ENCODE peak calls at places on chromosomes 11 and 22, in five cellular contexts. One of them, this sample, is unnamed.

GRCh38 chr11:74443071-74443864 is 24.1 kb downstream of the KCNE3 start:
- DNase-seq in breast epithelium: peak; percentile 70
- DNase-seq in A549: peak; percentile 44
- DNase-seq in tibial artery: no peak
- DNase-seq in mucosa of descending colon: peak; percentile 46
- DNase-seq in this sample: no peak

GRCh38 chr11:67409781-67410368 is 5.6 kb upstream of the CARNS1 start:
- DNase-seq in mucosa of descending colon: peak; percentile 73
- DNase-seq in A549: no peak
- DNase-seq in breast epithelium: no peak
- DNase-seq in tibial artery: no peak
- DNase-seq in this sample: peak; percentile 62

GRCh38 chr11:35009191-35009940 is 92.9 kb downstream of the PDHX start:
- DNase-seq in tibial artery: no peak
- DNase-seq in A549: peak; percentile 78
- DNase-seq in breast epithelium: no peak
- DNase-seq in mucosa of descending colon: no peak
- DNase-seq in this sample: no peak

GRCh38 chr11:67126986-67127385 is 7.9 kb downstream of the KDM2A start:
- DNase-seq in mucosa of descending colon: no peak
- DNase-seq in tibial artery: no peak
- DNase-seq in breast epithelium: no peak
- DNase-seq in A549: no peak
- DNase-seq in this sample: no peak

GRCh38 chr11:3231851-3232744 is at the start of gene MRGPRE:
- DNase-seq in A549: no peak
- DNase-seq in breast epithelium: no peak
- DNase-seq in mucosa of descending colon: no peak
- DNase-seq in tibial artery: peak; percentile 73
- DNase-seq in this sample: peak; percentile 9

GRCh38 chr22:17951315-17951714 is 73.0 kb downstream of the MICAL3 start:
- DNase-seq in mucosa of descending colon: no peak
- DNase-seq in tibial artery: no peak
- DNase-seq in breast epithelium: no peak
- DNase-seq in A549: no peak
- DNase-seq in this sample: no peak

GRCh38 chr11:73894725-73895335 is 18.0 kb downstream of the PAAF1 start:
- DNase-seq in mucosa of descending colon: no peak
- DNase-seq in breast epithelium: no peak
- DNase-seq in tibial artery: no peak
- DNase-seq in A549: no peak
- DNase-seq in this sample: no peak

GRCh38 chr11:16976360-16976759 is 37.9 kb downstream of the PLEKHA7 start:
- DNase-seq in mucosa of descending colon: no peak
- DNase-seq in tibial artery: no peak
- DNase-seq in breast epithelium: no peak
- DNase-seq in A549: no peak
- DNase-seq in this sample: no peak

GRCh38 chr22:17096095-17096494 is 11.3 kb downstream of the IL17RA start:
- DNase-seq in mucosa of descending colon: no peak
- DNase-seq in breast epithelium: no peak
- DNase-seq in tibial artery: peak; percentile 17
- DNase-seq in A549: no peak
- DNase-seq in this sample: no peak

GRCh38 chr11:73331138-73331916 is 23.3 kb downstream of the ARHGEF17 start:
- DNase-seq in mucosa of descending colon: no peak
- DNase-seq in tibial artery: no peak
- DNase-seq in breast epithelium: no peak
- DNase-seq in A549: no peak
- DNase-seq in this sample: no peak

GRCh38 chr11:10379022-10379421 is 74.1 kb downstream of the ADM start:
- DNase-seq in mucosa of descending colon: no peak
- DNase-seq in breast epithelium: no peak
- DNase-seq in A549: peak; percentile 22
- DNase-seq in tibial artery: no peak
- DNase-seq in this sample: peak; percentile 26

GRCh38 chr11:123773959-123774358 is 19.6 kb upstream of the OR6X1 start:
- DNase-seq in A549: no peak
- DNase-seq in tibial artery: no peak
- DNase-seq in mucosa of descending colon: no peak
- DNase-seq in breast epithelium: no peak
- DNase-seq in this sample: no peak

GRCh38 chr11:123771664-123772063 is 17.3 kb upstream of the OR6X1 start:
- DNase-seq in A549: no peak
- DNase-seq in breast epithelium: no peak
- DNase-seq in mucosa of descending colon: no peak
- DNase-seq in tibial artery: no peak
- DNase-seq in this sample: no peak

GRCh38 chr11:123770712-123771111 is 16.4 kb upstream of the OR6X1 start:
- DNase-seq in mucosa of descending colon: no peak
- DNase-seq in tibial artery: no peak
- DNase-seq in A549: no peak
- DNase-seq in breast epithelium: no peak
- DNase-seq in this sample: no peak

GRCh38 chr11:123775274-123775673 is 21.0 kb upstream of the OR6X1 start:
- DNase-seq in tibial artery: no peak
- DNase-seq in A549: no peak
- DNase-seq in breast epithelium: no peak
- DNase-seq in mucosa of descending colon: no peak
- DNase-seq in this sample: no peak

DNA sequence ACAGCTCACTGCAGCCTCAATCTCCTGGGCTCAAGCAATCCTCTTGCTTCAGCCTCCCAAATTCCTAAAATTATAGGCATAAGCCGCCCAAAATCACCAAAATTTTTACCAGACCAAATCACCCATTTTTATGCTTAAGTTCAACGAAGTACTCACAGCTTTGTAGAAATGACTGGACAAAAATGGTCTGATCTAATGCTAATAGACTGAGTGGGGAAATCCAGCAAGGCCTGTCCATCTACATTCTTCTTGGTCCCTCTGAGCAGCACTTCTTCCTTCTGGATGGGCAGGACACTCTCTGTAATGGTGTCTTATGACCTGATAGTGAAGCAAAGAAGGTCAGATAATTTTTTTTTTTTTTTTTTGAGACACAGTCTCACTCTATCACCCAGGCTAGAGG is 18.7 kb upstream of the OR6X1 start:
- DNase-seq in A549: no peak
- DNase-seq in mucosa of descending colon: no peak
- DNase-seq in tibial artery: no peak
- DNase-seq in breast epithelium: no peak
- DNase-seq in this sample: no peak
- H3K4me1 ChIP-seq in A549: no peaks in the 10 kb centered on the region
- H3K4me1 ChIP-seq in mucosa of descending colon: no peaks in the 10 kb centered on the region
- H3K4me1 ChIP-seq in tibial artery: no peaks in the 10 kb centered on the region
- H3K4me1 ChIP-seq in breast epithelium: no peaks in the 10 kb centered on the region
- H3K4me1 ChIP-seq in this sample: no peaks in the 10 kb centered on the region

GRCh38 chr11:113166280-113166679 is 148.1 kb upstream of the TTC12 start:
- DNase-seq in A549: no peak
- DNase-seq in mucosa of descending colon: no peak
- DNase-seq in tibial artery: no peak
- DNase-seq in breast epithelium: no peak
- DNase-seq in this sample: no peak

GRCh38 chr11:113162590-113162961 is 151.8 kb upstream of the TTC12 start:
- DNase-seq in mucosa of descending colon: no peak
- DNase-seq in breast epithelium: no peak
- DNase-seq in A549: no peak
- DNase-seq in tibial artery: no peak
- DNase-seq in this sample: no peak

GRCh38 chr11:113160652-113161051 is 153.7 kb upstream of the TTC12 start:
- DNase-seq in mucosa of descending colon: no peak
- DNase-seq in A549: no peak
- DNase-seq in breast epithelium: no peak
- DNase-seq in tibial artery: no peak
- DNase-seq in this sample: no peak

GRCh38 chr11:113161671-113162589 is 152.5 kb upstream of the TTC12 start:
- DNase-seq in A549: no peak
- DNase-seq in breast epithelium: no peak
- DNase-seq in mucosa of descending colon: no peak
- DNase-seq in tibial artery: no peak
- DNase-seq in this sample: no peak

GRCh38 chr11:113163291-113164030 is 150.9 kb upstream of the TTC12 start:
- DNase-seq in breast epithelium: no peak
- DNase-seq in tibial artery: no peak
- DNase-seq in mucosa of descending colon: no peak
- DNase-seq in A549: no peak
- DNase-seq in this sample: no peak
- TF ChIP-seq CTCF in breast epithelium: no peak
- TF ChIP-seq CTCF in tibial artery: no peak
- TF ChIP-seq CTCF in mucosa of descending colon: no peak
- TF ChIP-seq CTCF in A549: no peak
- TF ChIP-seq CTCF in this sample: no peak

GRCh38 chr22:39800790-39801540 is 92.6 kb downstream of the ENTHD1 start:
- DNase-seq in tibial artery: no peak
- DNase-seq in A549: no peak
- DNase-seq in breast epithelium: no peak
- DNase-seq in mucosa of descending colon: no peak
- DNase-seq in this sample: no peak

GRCh38 chr22:39802682-39803081 is 90.9 kb downstream of the ENTHD1 start:
- DNase-seq in mucosa of descending colon: no peak
- DNase-seq in A549: no peak
- DNase-seq in breast epithelium: no peak
- DNase-seq in tibial artery: no peak
- DNase-seq in this sample: no peak

GRCh38 chr22:39797528-39798147 is 95.9 kb downstream of the ENTHD1 start:
- DNase-seq in breast epithelium: no peak
- DNase-seq in mucosa of descending colon: no peak
- DNase-seq in tibial artery: no peak
- DNase-seq in A549: no peak
- DNase-seq in this sample: no peak
- H3K4me1 ChIP-seq in breast epithelium: no peaks in the 10 kb centered on the region
- H3K4me1 ChIP-seq in mucosa of descending colon: peaks cover 13% of the 10 kb centered on the region
- H3K4me1 ChIP-seq in tibial artery: no peaks in the 10 kb centered on the region
- H3K4me1 ChIP-seq in A549: no peaks in the 10 kb centered on the region
- H3K4me1 ChIP-seq in this sample: no peaks in the 10 kb centered on the region

GRCh38 chr22:36464715-36465231 is 16.7 kb downstream of the TXN2 start:
- DNase-seq in A549: no peak
- DNase-seq in breast epithelium: no peak
- DNase-seq in tibial artery: no peak
- DNase-seq in mucosa of descending colon: no peak
- DNase-seq in this sample: no peak
- TF ChIP-seq CTCF in A549: no peak
- TF ChIP-seq CTCF in breast epithelium: no peak
- TF ChIP-seq CTCF in tibial artery: no peak
- TF ChIP-seq CTCF in mucosa of descending colon: no peak
- TF ChIP-seq CTCF in this sample: no peak

GRCh38 chr11:47466701-47467250 is 17.8 kb upstream of the RAPSN start:
- DNase-seq in breast epithelium: no peak
- DNase-seq in mucosa of descending colon: peak; percentile 55
- DNase-seq in tibial artery: peak; percentile 62
- DNase-seq in A549: no peak
- DNase-seq in this sample: no peak
- H3K4me1 ChIP-seq in breast epithelium: no peaks in the 10 kb centered on the region
- H3K4me1 ChIP-seq in mucosa of descending colon: peaks cover 15% of the 10 kb centered on the region
- H3K4me1 ChIP-seq in tibial artery: no peaks in the 10 kb centered on the region
- H3K4me1 ChIP-seq in A549: peaks cover 12% of the 10 kb centered on the region
- H3K4me1 ChIP-seq in this sample: no peaks in the 10 kb centered on the region

GRCh38 chr11:114257621-114258558 is 38.3 kb upstream of the NNMT start:
- DNase-seq in breast epithelium: peak; percentile 76
- DNase-seq in tibial artery: peak; percentile 86
- DNase-seq in mucosa of descending colon: no peak
- DNase-seq in A549: no peak
- DNase-seq in this sample: no peak

GRCh38 chr11:114260077-114260476 is 36.1 kb upstream of the NNMT start:
- DNase-seq in A549: no peak
- DNase-seq in breast epithelium: no peak
- DNase-seq in mucosa of descending colon: no peak
- DNase-seq in tibial artery: no peak
- DNase-seq in this sample: no peak

GRCh38 chr11:114259124-114259526 is 37.1 kb upstream of the NNMT start:
- DNase-seq in breast epithelium: peak; percentile 67
- DNase-seq in tibial artery: peak; percentile 85
- DNase-seq in A549: no peak
- DNase-seq in mucosa of descending colon: no peak
- DNase-seq in this sample: no peak

GRCh38 chr11:114259551-114259983 is 36.6 kb upstream of the NNMT start:
- DNase-seq in mucosa of descending colon: no peak
- DNase-seq in breast epithelium: no peak
- DNase-seq in tibial artery: no peak
- DNase-seq in A549: no peak
- DNase-seq in this sample: no peak

GRCh38 chr11:114258696-114259095 is 37.5 kb upstream of the NNMT start:
- DNase-seq in mucosa of descending colon: no peak
- DNase-seq in breast epithelium: no peak
- DNase-seq in A549: no peak
- DNase-seq in tibial artery: no peak
- DNase-seq in this sample: no peak
- TF ChIP-seq CTCF in mucosa of descending colon: no peak
- TF ChIP-seq CTCF in breast epithelium: no peak
- TF ChIP-seq CTCF in A549: no peak
- TF ChIP-seq CTCF in tibial artery: no peak
- TF ChIP-seq CTCF in this sample: no peak

GRCh38 chr11:12829131-12829530 is 154.9 kb downstream of the TEAD1 start:
- DNase-seq in mucosa of descending colon: no peak
- DNase-seq in A549: no peak
- DNase-seq in breast epithelium: no peak
- DNase-seq in tibial artery: no peak
- DNase-seq in this sample: no peak
- H3K4me1 ChIP-seq in mucosa of descending colon: peaks cover 25% of the 10 kb centered on the region
- H3K4me1 ChIP-seq in A549: peaks cover 84% of the 10 kb centered on the region
- H3K4me1 ChIP-seq in breast epithelium: no peaks in the 10 kb centered on the region
- H3K4me1 ChIP-seq in tibial artery: no peaks in the 10 kb centered on the region
- H3K4me1 ChIP-seq in this sample: peaks cover 20% of the 10 kb centered on the region